ENCODE peak calls at places on chromosome 18, in six cellular contexts. P is neuronal stem cell, I is A549, R is SJSA1, A is prostate gland, X is neural progenitor cell. M is an unnamed sample.

GRCh38 chr18:21980744-21981143 is 188.6 kb upstream of the GATA6 start:
- DNase-seq in I (no peak), R (no peak), A (no peak), X (no peak), P (no peak), M (no peak)

GRCh38 chr18:70419526-70419925 is 130.7 kb downstream of the SOCS6 start:
- DNase-seq in A (no peak), X (no peak), R (no peak), P (no peak), I (no peak), M (peak; percentile 71)

GRCh38 chr18:59952283-59953007 is 52.6 kb downstream of the PMAIP1 start:
- DNase-seq in A (no peak), X (no peak), P (no peak), R (no peak), I (no peak), M (no peak)

GRCh38 chr18:34595673-34596072 is 114.4 kb upstream of the DTNA start:
- DNase-seq in A (no peak), I (no peak), R (peak; percentile 15), X (peak; percentile 40), P (no peak), M (peak; percentile 43)

GRCh38 chr18:26271917-26272549 is 45.8 kb downstream of the TAF4B start:
- DNase-seq in I (no peak), P (no peak), R (no peak), A (no peak), X (no peak), M (no peak)

GRCh38 chr18:49174478-49174877 is 223.7 kb upstream of the SMAD7 start:
- DNase-seq in P (no peak), R (no peak), A (no peak), X (no peak), I (no peak), M (peak; percentile 98)

GRCh38 chr18:75544496-75544895 is 117.0 kb upstream of the SMIM21 start:
- DNase-seq in P (no peak), X (no peak), R (peak; percentile 61), I (no peak), A (no peak), M (peak; percentile 85)

GRCh38 chr18:6211174-6211504 is 203.6 kb downstream of the L3MBTL4 start:
- DNase-seq in A (no peak), X (no peak), P (no peak), I (no peak), R (no peak), M (no peak)

GRCh38 chr18:39786477-39786876 is 2168.6 kb upstream of the PIK3C3 start:
- DNase-seq in A (no peak), X (no peak), R (no peak), I (no peak), P (no peak), M (no peak)

GRCh38 chr18:9091066-9091476 is 11.4 kb upstream of the NDUFV2 start:
- DNase-seq in X (no peak), R (no peak), I (no peak), P (no peak), A (no peak), M (no peak)

GRCh38 chr18:58387716-58388115 is 241.2 kb downstream of the ALPK2 start:
- DNase-seq in P (no peak), X (no peak), A (no peak), R (no peak), I (no peak), M (no peak)

GRCh38 chr18:58557013-58557435 is 71.9 kb downstream of the ALPK2 start:
- DNase-seq in R (no peak), A (no peak), P (no peak), I (no peak), X (no peak), M (no peak)

GRCh38 chr18:57434177-57434535 is 1.0 kb upstream of the ONECUT2 start:
- DNase-seq in I (no peak), P (no peak), A (no peak), R (no peak), X (peak; percentile 56), M (no peak)

GRCh38 chr18:56086786-56087185 is 498.8 kb upstream of the TCF4 start:
- DNase-seq in A (no peak), I (no peak), P (no peak), X (no peak), R (no peak), M (no peak)

GRCh38 chr18:75067996-75068645 is 140.8 kb downstream of the PTGR3 start:
- DNase-seq in P (no peak), R (no peak), X (no peak), A (no peak), I (no peak), M (no peak)

GRCh38 chr18:44917184-44917864 is 236.6 kb downstream of the SETBP1 start:
- DNase-seq in X (no peak), R (no peak), A (no peak), P (no peak), I (no peak), M (peak; percentile 26)

GRCh38 chr18:10900435-10900834 is 248.9 kb downstream of the PIEZO2 start:
- DNase-seq in X (no peak), A (no peak), R (no peak), I (no peak), P (no peak), M (no peak)

GRCh38 chr18:77632738-77633137 is 383.1 kb downstream of the GALR1 start:
- DNase-seq in X (no peak), A (no peak), R (no peak), P (no peak), I (no peak), M (no peak)

GRCh38 chr18:78979682-78980278 is at the start of gene SALL3:
- DNase-seq in R (no peak), X (peak; percentile 94), I (no peak), P (no peak), A (no peak), M (no peak)

GRCh38 chr18:35680139-35680551 is 98.6 kb downstream of the GALNT1 start:
- DNase-seq in P (no peak), I (no peak), A (no peak), X (no peak), R (no peak), M (no peak)

GRCh38 chr18:35497334-35498197 is at the start of gene INO80C:
- DNase-seq in A (peak; percentile 83), I (peak; percentile 73), P (peak; percentile 93), R (peak; percentile 96), X (peak; percentile 97), M (peak; percentile 99)

GRCh38 chr18:79245517-79246001 is 150.2 kb upstream of the NFATC1 start:
- DNase-seq in R (no peak), I (peak; percentile 20), A (no peak), X (no peak), P (no peak), M (peak; percentile 1)

GRCh38 chr18:57624988-57625387 is 3.4 kb upstream of the NARS1 start:
- DNase-seq in P (no peak), R (no peak), I (no peak), X (no peak), A (no peak), M (peak; percentile 66)

GRCh38 chr18:42141439-42141838 is 186.4 kb downstream of the PIK3C3 start:
- DNase-seq in X (no peak), P (no peak), R (no peak), I (no peak), A (no peak), M (peak; percentile 10)

GRCh38 chr18:73564073-73564472 is 583.6 kb downstream of the FBXO15 start:
- DNase-seq in X (no peak), P (no peak), I (no peak), R (peak; percentile 84), A (no peak), M (peak; percentile 90)
- H3K27ac ChIP-seq in X (no peak overlapping the region), P (no peak overlapping the region), I (no peak overlapping the region), R (peak overlapping the region; percentile 79), A (no peak overlapping the region), M (peak overlapping the region; percentile 83)

DNA sequence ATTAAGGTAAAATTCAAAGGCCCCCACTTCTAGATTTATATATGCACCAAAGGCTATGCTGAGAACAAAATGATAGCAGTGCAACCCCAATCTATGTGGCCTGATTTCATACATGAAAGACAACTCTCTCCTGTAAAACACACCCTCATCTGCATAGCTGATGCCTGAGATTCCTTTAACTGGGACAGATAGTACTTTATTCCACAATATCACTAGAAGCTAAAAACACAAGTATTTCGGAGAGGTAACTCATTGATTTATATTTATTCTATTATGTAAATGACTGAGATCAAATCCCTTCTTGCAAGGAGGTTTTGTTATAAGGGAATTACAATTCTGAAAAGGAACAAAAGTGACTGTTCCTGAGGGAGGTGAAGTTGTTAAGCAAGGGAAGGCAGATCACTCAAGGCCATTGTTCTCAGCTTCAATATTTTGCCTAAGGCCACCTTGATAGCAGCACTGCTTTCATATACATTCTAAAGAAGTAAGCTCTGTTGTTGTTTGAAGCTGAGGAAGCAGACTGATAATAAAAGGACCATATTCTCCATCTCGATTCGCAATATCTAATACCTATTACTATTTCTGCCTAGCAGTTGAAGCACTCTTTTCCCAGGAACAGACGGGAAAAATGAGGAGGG is 471.0 kb upstream of the CDH7 start:
- DNase-seq in X (no peak), I (no peak), A (no peak), R (no peak), P (no peak), M (no peak)
- H3K27ac ChIP-seq in X (no peak overlapping the region), I (no peak overlapping the region), A (no peak overlapping the region), R (no peak overlapping the region), P (no peak overlapping the region), M (no peak overlapping the region)

DNA sequence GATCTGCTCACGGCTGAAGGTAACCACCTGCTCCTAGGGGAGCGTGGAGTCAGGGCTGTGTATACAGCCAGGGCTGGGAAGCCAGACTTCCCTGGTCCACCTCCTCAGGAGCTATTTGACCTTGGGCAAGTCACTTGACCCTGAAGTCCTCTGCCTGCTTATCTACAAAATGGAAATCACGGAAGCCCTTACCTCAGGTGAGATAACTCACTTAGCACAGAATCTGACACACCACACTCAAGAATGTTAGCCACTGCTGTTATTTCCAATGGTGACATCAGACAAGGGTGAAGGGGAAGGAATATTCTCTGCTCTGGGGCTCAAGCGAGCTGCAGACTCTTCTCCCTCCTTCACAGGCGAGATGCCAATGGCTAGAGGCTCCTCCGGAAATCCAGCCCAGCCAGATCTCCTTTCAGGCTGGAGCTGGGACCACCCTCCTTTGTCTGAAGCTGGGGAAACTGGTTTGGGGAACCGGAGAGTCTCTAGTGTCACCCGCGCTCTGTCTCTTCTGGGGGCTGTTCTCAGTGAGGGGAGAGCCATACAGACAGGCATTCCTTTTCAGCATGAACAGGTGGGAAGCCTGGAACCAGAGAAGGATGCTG is 189.6 kb downstream of the HAUS1 start:
- DNase-seq in X (peak; percentile 24), A (no peak), R (no peak), I (no peak), P (no peak), M (no peak)
- H3K27ac ChIP-seq in X (no peak overlapping the region), A (no peak overlapping the region), R (no peak overlapping the region), I (no peak overlapping the region), P (no peak overlapping the region), M (no peak overlapping the region)

DNA sequence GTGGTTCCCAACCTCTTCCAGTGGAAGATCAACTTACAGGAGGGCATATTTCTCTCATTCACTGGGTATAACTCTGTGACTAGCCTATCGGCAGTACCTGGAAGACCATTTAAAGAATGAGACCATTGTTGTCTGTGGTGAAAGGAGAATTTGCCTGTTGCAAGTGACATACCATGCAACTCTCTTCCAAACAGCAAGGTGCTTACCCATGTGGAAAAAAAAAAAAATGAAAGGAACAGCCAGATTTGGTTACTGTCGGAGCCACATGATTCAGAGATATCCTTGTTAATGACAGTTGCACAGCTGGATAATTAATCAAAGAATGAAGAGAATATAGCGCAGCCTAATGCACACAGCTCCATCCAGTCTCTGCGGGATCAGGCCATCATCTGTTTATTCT is 141.7 kb downstream of the HRH4 start:
- DNase-seq in P (no peak), A (no peak), R (no peak), I (no peak), X (no peak), M (no peak)
- H3K27ac ChIP-seq in P (no peak overlapping the region), A (no peak overlapping the region), R (no peak overlapping the region), I (no peak overlapping the region), X (no peak overlapping the region), M (no peak overlapping the region)